ENCODE peak calls at places on chromosomes 2 and 18, in four cellular contexts. One of them, this sample, is unnamed.

GRCh38 chr2:157897106-157897971 is 21.2 kb upstream of the ACVR1 start:
- DNase-seq in Panc1: no peak
- DNase-seq in K562: no peak
- DNase-seq in HCT116: no peak
- DNase-seq in this sample: no peak

GRCh38 chr2:19312949-19313348 is 45.5 kb downstream of the OSR1 start:
- DNase-seq in Panc1: peak
- DNase-seq in K562: no peak
- DNase-seq in HCT116: peak
- DNase-seq in this sample: peak

GRCh38 chr2:203590496-203590895 is 55.4 kb upstream of the RAPH1 start:
- DNase-seq in Panc1: no peak
- DNase-seq in K562: no peak
- DNase-seq in HCT116: no peak
- DNase-seq in this sample: no peak

GRCh38 chr18:27785815-27786537 is 391.0 kb downstream of the CDH2 start:
- DNase-seq in Panc1: no peak
- DNase-seq in K562: no peak
- DNase-seq in HCT116: no peak
- DNase-seq in this sample: no peak

GRCh38 chr2:65436825-65437221 is 4.4 kb upstream of the SPRED2 start:
- DNase-seq in Panc1: no peak
- DNase-seq in K562: peak
- DNase-seq in HCT116: no peak
- DNase-seq in this sample: no peak

GRCh38 chr18:3605562-3606443 is 155.8 kb downstream of the TGIF1 start:
- DNase-seq in Panc1: no peak
- DNase-seq in K562: peak
- DNase-seq in HCT116: no peak
- DNase-seq in this sample: no peak

GRCh38 chr18:14940738-14941137 is 192.8 kb downstream of the ANKRD30B start:
- DNase-seq in Panc1: no peak
- DNase-seq in K562: no peak
- DNase-seq in HCT116: no peak
- DNase-seq in this sample: no peak

GRCh38 chr2:26848336-26849055 is 564 bp downstream of the DPYSL5 start:
- DNase-seq in Panc1: no peak
- DNase-seq in K562: peak
- DNase-seq in HCT116: no peak
- DNase-seq in this sample: no peak

GRCh38 chr2:197975956-197976519 is 171.6 kb downstream of the PLCL1 start:
- DNase-seq in Panc1: no peak
- DNase-seq in K562: no peak
- DNase-seq in HCT116: no peak
- DNase-seq in this sample: no peak

GRCh38 chr18:57743008-57743407 is 60.1 kb downstream of the ATP8B1 start:
- DNase-seq in Panc1: no peak
- DNase-seq in K562: no peak
- DNase-seq in HCT116: no peak
- DNase-seq in this sample: no peak

GRCh38 chr18:10232062-10232461 is 222.4 kb upstream of the APCDD1 start:
- DNase-seq in Panc1: no peak
- DNase-seq in K562: no peak
- DNase-seq in HCT116: no peak
- DNase-seq in this sample: no peak
- TF ChIP-seq TCF7L2 in Panc1: no peak
- TF ChIP-seq TCF7L2 in K562: no peak
- TF ChIP-seq TCF7L2 in HCT116: no peak
- TF ChIP-seq TCF7L2 in this sample: no peak

DNA sequence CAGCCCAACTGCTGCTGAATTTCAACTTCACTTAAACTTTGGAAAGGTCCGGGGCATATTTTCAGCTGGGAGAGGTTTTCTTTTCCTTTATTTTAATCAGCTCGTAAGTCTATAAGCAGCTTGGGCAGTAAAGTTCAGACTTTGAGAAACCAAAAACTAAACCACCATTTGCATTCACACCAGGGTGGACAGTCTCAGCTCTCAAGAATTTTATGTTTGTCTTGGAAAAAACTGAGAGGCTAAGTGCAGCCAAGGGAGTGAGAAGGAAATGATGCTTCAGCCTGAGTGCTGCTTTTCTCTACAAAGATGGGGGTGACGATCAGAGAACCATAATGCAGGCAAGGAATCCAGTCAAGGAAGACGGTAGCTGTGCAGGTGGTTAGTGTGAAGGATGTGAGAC is 30.2 kb downstream of the MCFD2 start:
- DNase-seq in Panc1: no peak
- DNase-seq in K562: no peak
- DNase-seq in HCT116: no peak
- DNase-seq in this sample: no peak
- H3K4me3 ChIP-seq in Panc1: no peak
- H3K4me3 ChIP-seq in K562: no peak
- H3K4me3 ChIP-seq in HCT116: no peak
- H3K4me3 ChIP-seq in this sample: no peak

DNA sequence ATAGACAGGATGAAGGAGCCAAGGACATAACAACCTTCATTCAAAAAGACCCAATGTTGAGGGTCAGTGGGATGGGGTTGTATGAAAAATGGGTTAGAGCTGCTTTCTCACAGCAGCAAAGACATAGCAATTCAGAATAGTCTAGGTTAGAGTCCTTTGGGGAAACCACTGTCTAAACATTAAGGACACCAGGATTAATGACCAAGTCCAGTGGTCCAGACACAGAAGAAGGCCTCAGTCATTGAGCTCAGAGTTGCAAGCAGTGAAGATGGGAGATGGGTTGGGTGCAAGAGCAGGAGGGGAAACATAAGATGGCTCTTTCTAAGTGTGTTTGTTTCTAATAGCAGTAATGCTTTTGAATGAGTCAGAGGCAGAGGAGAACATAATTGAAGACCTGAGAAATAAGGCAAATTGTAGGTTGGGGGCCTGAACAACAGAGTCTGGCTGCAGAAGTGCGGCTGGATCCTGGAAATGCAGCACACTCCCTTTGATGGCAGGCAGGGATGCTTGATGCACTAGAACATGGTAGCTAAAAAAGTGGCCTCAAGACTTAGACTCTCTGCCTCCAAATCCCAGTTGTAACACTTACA is 3.7 kb upstream of the SERPINB10 start:
- DNase-seq in Panc1: no peak
- DNase-seq in K562: no peak
- DNase-seq in HCT116: no peak
- DNase-seq in this sample: no peak
- TF ChIP-seq TCF7L2 in Panc1: no peak
- TF ChIP-seq TCF7L2 in K562: no peak
- TF ChIP-seq TCF7L2 in HCT116: no peak
- TF ChIP-seq TCF7L2 in this sample: no peak

GRCh38 chr18:9015689-9016088 is 86.8 kb upstream of the NDUFV2 start:
- DNase-seq in Panc1: no peak
- DNase-seq in K562: no peak
- DNase-seq in HCT116: no peak
- DNase-seq in this sample: no peak

GRCh38 chr18:9019135-9019534 is 83.4 kb upstream of the NDUFV2 start:
- DNase-seq in Panc1: no peak
- DNase-seq in K562: no peak
- DNase-seq in HCT116: no peak
- DNase-seq in this sample: no peak

GRCh38 chr18:9016819-9017169 is 85.7 kb upstream of the NDUFV2 start:
- DNase-seq in Panc1: no peak
- DNase-seq in K562: no peak
- DNase-seq in HCT116: no peak
- DNase-seq in this sample: no peak

GRCh38 chr18:9017900-9018217 is 84.6 kb upstream of the NDUFV2 start:
- DNase-seq in Panc1: no peak
- DNase-seq in K562: no peak
- DNase-seq in HCT116: no peak
- DNase-seq in this sample: no peak

DNA sequence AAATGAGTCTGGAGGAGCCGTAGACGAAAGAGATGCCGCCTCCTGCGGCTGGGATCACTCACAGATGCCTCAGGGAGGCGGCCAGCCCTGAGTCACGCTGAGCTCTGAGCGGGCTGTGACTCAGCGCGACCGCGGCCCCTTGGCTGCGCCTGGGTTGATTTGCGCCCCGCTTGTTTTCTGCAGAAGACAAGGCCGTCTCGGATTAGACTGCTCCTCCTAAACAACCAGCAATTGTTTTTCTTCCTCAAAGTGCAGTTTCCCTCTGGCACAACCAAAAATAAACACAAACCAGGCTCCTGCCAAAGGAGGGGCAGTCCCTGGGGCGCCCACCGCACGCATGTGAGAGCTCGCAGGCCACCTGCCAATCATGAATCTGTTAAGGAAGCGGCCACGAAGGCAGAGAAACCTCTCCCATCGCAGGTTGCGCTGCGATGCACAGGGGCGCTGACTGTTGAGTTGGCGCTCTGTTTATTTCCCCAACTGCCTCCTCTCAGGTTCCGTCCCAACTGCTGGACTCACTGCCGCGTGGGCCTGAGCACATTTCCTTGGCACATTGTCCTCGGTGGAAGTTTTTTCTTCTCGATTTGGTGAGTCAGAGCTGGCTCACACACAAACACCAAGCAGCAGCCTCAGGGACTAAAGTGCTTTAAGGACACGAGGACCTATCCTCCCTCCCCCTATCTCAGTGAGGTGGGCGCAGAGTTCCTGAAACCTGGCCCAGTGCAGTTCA is 85.2 kb upstream of the NDUFV2 start:
- DNase-seq in Panc1: peak
- DNase-seq in K562: peak
- DNase-seq in HCT116: peak
- DNase-seq in this sample: peak
- H3K4me3 ChIP-seq in Panc1: peak
- H3K4me3 ChIP-seq in K562: peak
- H3K4me3 ChIP-seq in HCT116: peak
- H3K4me3 ChIP-seq in this sample: peak

GRCh38 chr2:237819231-237819630 is 20.7 kb downstream of the RBM44 start:
- DNase-seq in Panc1: no peak
- DNase-seq in K562: no peak
- DNase-seq in HCT116: no peak
- DNase-seq in this sample: no peak

GRCh38 chr2:237823544-237823943 is 25.0 kb downstream of the RBM44 start:
- DNase-seq in Panc1: no peak
- DNase-seq in K562: no peak
- DNase-seq in HCT116: no peak
- DNase-seq in this sample: no peak

GRCh38 chr2:237824085-237824484 is 25.5 kb downstream of the RBM44 start:
- DNase-seq in Panc1: no peak
- DNase-seq in K562: no peak
- DNase-seq in HCT116: no peak
- DNase-seq in this sample: no peak

GRCh38 chr2:237818066-237818473 is 19.5 kb downstream of the RBM44 start:
- DNase-seq in Panc1: no peak
- DNase-seq in K562: no peak
- DNase-seq in HCT116: no peak
- DNase-seq in this sample: no peak

GRCh38 chr2:237820421-237820820 is 21.8 kb downstream of the RBM44 start:
- DNase-seq in Panc1: no peak
- DNase-seq in K562: no peak
- DNase-seq in HCT116: no peak
- DNase-seq in this sample: no peak
- TF ChIP-seq TCF7L2 in Panc1: no peak
- TF ChIP-seq TCF7L2 in K562: no peak
- TF ChIP-seq TCF7L2 in HCT116: no peak
- TF ChIP-seq TCF7L2 in this sample: no peak

GRCh38 chr2:222294996-222295367 is 3.8 kb downstream of the PAX3 start:
- DNase-seq in Panc1: no peak
- DNase-seq in K562: no peak
- DNase-seq in HCT116: no peak
- DNase-seq in this sample: no peak
- H3K4me3 ChIP-seq in Panc1: peak
- H3K4me3 ChIP-seq in K562: no peak
- H3K4me3 ChIP-seq in HCT116: no peak
- H3K4me3 ChIP-seq in this sample: no peak

GRCh38 chr2:178331474-178332431 is 119.2 kb downstream of the PRKRA start:
- DNase-seq in Panc1: no peak
- DNase-seq in K562: no peak
- DNase-seq in HCT116: no peak
- DNase-seq in this sample: peak

GRCh38 chr2:178327516-178327915 is 123.5 kb downstream of the PRKRA start:
- DNase-seq in Panc1: no peak
- DNase-seq in K562: no peak
- DNase-seq in HCT116: no peak
- DNase-seq in this sample: no peak

GRCh38 chr2:178330175-178331021 is 120.6 kb downstream of the PRKRA start:
- DNase-seq in Panc1: no peak
- DNase-seq in K562: no peak
- DNase-seq in HCT116: no peak
- DNase-seq in this sample: no peak

GRCh38 chr2:178325268-178325667 is 125.7 kb downstream of the PRKRA start:
- DNase-seq in Panc1: no peak
- DNase-seq in K562: no peak
- DNase-seq in HCT116: no peak
- DNase-seq in this sample: no peak

DNA sequence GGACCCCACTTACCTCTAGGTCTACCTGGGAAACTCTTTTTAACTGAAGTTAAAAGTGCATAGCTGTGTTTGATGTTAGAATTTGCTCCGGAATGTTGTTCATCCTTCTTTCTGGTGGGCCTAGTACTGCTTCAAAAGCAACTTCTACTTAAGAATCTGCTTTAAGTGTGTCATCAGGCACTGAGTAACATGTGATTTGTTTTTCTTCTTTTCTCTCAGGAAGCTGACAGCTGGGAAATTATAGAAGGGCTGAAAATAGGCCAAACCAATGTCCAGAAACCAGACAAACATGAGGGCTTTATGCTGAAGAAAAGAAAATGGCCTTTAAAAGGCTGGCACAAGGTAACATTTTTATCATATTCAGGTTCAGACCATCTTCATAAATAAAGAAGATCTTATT is 122.9 kb downstream of the PRKRA start:
- DNase-seq in Panc1: no peak
- DNase-seq in K562: no peak
- DNase-seq in HCT116: no peak
- DNase-seq in this sample: no peak
- TF ChIP-seq TCF7L2 in Panc1: no peak
- TF ChIP-seq TCF7L2 in K562: no peak
- TF ChIP-seq TCF7L2 in HCT116: no peak
- TF ChIP-seq TCF7L2 in this sample: no peak

GRCh38 chr2:217260441-217261080 is 400.7 kb upstream of the TNP1 start:
- DNase-seq in Panc1: no peak
- DNase-seq in K562: no peak
- DNase-seq in HCT116: no peak
- DNase-seq in this sample: no peak

GRCh38 chr2:217263796-217264195 is 403.9 kb upstream of the TNP1 start:
- DNase-seq in Panc1: no peak
- DNase-seq in K562: no peak
- DNase-seq in HCT116: no peak
- DNase-seq in this sample: no peak

GRCh38 chr2:217258170-217258569 is 398.3 kb upstream of the TNP1 start:
- DNase-seq in Panc1: no peak
- DNase-seq in K562: no peak
- DNase-seq in HCT116: no peak
- DNase-seq in this sample: no peak

GRCh38 chr2:217262916-217263315 is 403.1 kb upstream of the TNP1 start:
- DNase-seq in Panc1: no peak
- DNase-seq in K562: no peak
- DNase-seq in HCT116: no peak
- DNase-seq in this sample: no peak

GRCh38 chr2:217261452-217261851 is 401.6 kb upstream of the TNP1 start:
- DNase-seq in Panc1: no peak
- DNase-seq in K562: no peak
- DNase-seq in HCT116: no peak
- DNase-seq in this sample: no peak
- H3K4me3 ChIP-seq in Panc1: no peak
- H3K4me3 ChIP-seq in K562: no peak
- H3K4me3 ChIP-seq in HCT116: no peak
- H3K4me3 ChIP-seq in this sample: no peak

GRCh38 chr2:119753041-119753929 is 6.4 kb upstream of the PTPN4 start:
- DNase-seq in Panc1: peak
- DNase-seq in K562: no peak
- DNase-seq in HCT116: peak
- DNase-seq in this sample: peak
- TF ChIP-seq TCF7L2 in Panc1: no peak
- TF ChIP-seq TCF7L2 in K562: no peak
- TF ChIP-seq TCF7L2 in HCT116: no peak
- TF ChIP-seq TCF7L2 in this sample: no peak

This sample was measured in HepG2.